ENCODE peak calls at places on chromosomes 3 and 15, in seven cellular contexts. E, A, Y, Q, R, O and F are unnamed samples.

GRCh38 chr3:12489832-12490231 is 5.6 kb downstream of the TSEN2 start:
- DNase-seq in E (no peak), A (no peak), Y (peak; percentile 69), Q (no peak), R (no peak), O (no peak), F (no peak)

GRCh38 chr3:150170843-150171513 is 200.3 kb upstream of the PFN2 start:
- DNase-seq in E (peak; percentile 19), A (no peak), Y (peak; percentile 28), Q (peak; percentile 65), R (no peak), O (no peak), F (no peak)

GRCh38 chr3:161038725-161039124 is 66.4 kb downstream of the B3GALNT1 start:
- DNase-seq in E (no peak), A (no peak), Y (peak; percentile 16), Q (no peak), R (no peak), O (no peak), F (no peak)

GRCh38 chr3:186361612-186362408 is at the start of gene DGKG:
- DNase-seq in E (peak; percentile 69), A (peak; percentile 73), Y (peak; percentile 9), Q (peak; percentile 82), R (no peak), O (peak; percentile 28), F (no peak)

GRCh38 chr3:196179380-196180308 is 31.6 kb downstream of the ZDHHC19 start:
- DNase-seq in E (no peak), A (no peak), Y (peak; percentile 68), Q (no peak), R (peak; percentile 98), O (peak; percentile 91), F (peak; percentile 60)

GRCh38 chr3:45978348-45978747 is 17.3 kb downstream of the FYCO1 start:
- DNase-seq in E (no peak), A (no peak), Y (no peak), Q (no peak), R (no peak), O (peak; percentile 53), F (no peak)

GRCh38 chr3:127158614-127159221 is 34.2 kb upstream of the PRR23E start:
- DNase-seq in E (no peak), A (no peak), Y (peak; percentile 38), Q (no peak), R (no peak), O (peak; percentile 2), F (no peak)

GRCh38 chr3:75101329-75102147 is 487.1 kb upstream of the CNTN3 start:
- DNase-seq in E (no peak), A (no peak), Y (no peak), Q (no peak), R (no peak), O (peak; percentile 59), F (no peak)

GRCh38 chr3:94046533-94046932 is 16.2 kb downstream of the DHFR2 start:
- DNase-seq in E (no peak), A (no peak), Y (no peak), Q (no peak), R (no peak), O (no peak), F (no peak)

GRCh38 chr3:69751118-69751517 is 11.9 kb downstream of the MITF start:
- DNase-seq in E (no peak), A (no peak), Y (no peak), Q (no peak), R (no peak), O (no peak), F (no peak)

GRCh38 chr3:134798681-134799311 is 3.7 kb downstream of the EPHB1 start:
- DNase-seq in E (no peak), A (no peak), Y (no peak), Q (no peak), R (peak; percentile 69), O (no peak), F (no peak)

GRCh38 chr3:26920579-26920978 is 298.0 kb downstream of the LRRC3B start:
- DNase-seq in E (no peak), A (no peak), Y (no peak), Q (no peak), R (no peak), O (no peak), F (no peak)

GRCh38 chr3:44065311-44065710 is 176.4 kb upstream of the TOPAZ1 start:
- DNase-seq in E (no peak), A (no peak), Y (peak; percentile 1), Q (no peak), R (no peak), O (peak; percentile 83), F (no peak)

GRCh38 chr3:189080745-189081144 is 91.0 kb upstream of the TPRG1 start:
- DNase-seq in E (no peak), A (no peak), Y (no peak), Q (no peak), R (no peak), O (no peak), F (no peak)

GRCh38 chr3:189084620-189085019 is 87.2 kb upstream of the TPRG1 start:
- DNase-seq in E (no peak), A (no peak), Y (peak; percentile 53), Q (no peak), R (no peak), O (no peak), F (no peak)

DNA sequence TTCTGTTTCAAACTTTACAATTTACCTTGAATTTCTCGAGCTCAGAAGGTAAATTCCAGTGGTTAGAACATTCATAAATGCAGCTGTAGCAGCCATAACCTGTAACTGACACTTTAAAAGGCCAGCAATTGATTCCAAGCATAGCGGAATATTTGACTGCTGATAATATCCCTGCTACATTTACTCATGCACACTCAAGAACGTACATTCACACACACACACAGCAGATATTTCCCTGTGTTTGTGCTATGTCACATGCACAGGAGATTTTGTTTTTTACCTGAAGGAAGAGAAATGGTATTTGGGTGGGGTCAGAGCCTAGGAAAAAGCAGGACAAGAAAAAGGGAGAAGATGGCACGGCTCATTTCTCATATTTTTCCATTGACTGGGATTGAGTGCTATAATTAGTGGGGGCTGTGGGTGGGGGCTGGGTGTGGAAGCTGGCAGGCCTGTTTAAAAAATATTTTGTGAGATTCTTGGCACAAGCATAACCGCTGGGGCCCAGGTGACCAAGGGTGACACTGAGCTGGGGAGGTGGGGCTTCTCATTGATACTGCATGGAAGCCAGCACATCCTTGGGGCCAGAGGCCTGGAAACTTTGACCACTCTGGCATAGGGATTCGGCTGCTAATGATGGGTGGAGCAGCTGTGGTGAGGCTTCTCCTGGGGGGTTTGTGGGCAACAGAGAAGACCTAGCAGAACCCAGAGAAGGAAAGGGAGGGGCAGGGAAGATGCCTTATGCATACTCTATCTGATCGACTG is 88.9 kb upstream of the TPRG1 start:
- DNase-seq in E (no peak), A (no peak), Y (no peak), Q (no peak), R (no peak), O (no peak), F (no peak)
- H3K4me3 ChIP-seq in E (no peak overlapping the region), A (no peak overlapping the region), Y (no peak overlapping the region), Q (no peak overlapping the region), R (no peak overlapping the region), O (no peak overlapping the region), F (no peak overlapping the region)

GRCh38 chr3:183202004-183202722 is 39.6 kb upstream of the LAMP3 start:
- DNase-seq in E (no peak), A (no peak), Y (no peak), Q (no peak), R (no peak), O (peak; percentile 33), F (no peak)
- H3K9me3 ChIP-seq in E (peaks cover 13% of the 10 kb centered on the region), A (no peaks in the 10 kb centered on the region), Y (no peaks in the 10 kb centered on the region), Q (no peaks in the 10 kb centered on the region), R (no peaks in the 10 kb centered on the region), O (no peaks in the 10 kb centered on the region), F (no peaks in the 10 kb centered on the region)

GRCh38 chr3:21487520-21487919 is 263.5 kb downstream of the ZNF385D start:
- DNase-seq in E (no peak), A (no peak), Y (no peak), Q (no peak), R (no peak), O (no peak), F (no peak)

GRCh38 chr3:21486381-21486935 is 264.6 kb downstream of the ZNF385D start:
- DNase-seq in E (no peak), A (no peak), Y (no peak), Q (no peak), R (no peak), O (no peak), F (no peak)

GRCh38 chr3:21484323-21485154 is 266.5 kb downstream of the ZNF385D start:
- DNase-seq in E (peak; percentile 18), A (peak; percentile 30), Y (peak; percentile 89), Q (no peak), R (peak; percentile 4), O (peak; percentile 50), F (no peak)
- TF ChIP-seq CTCF in E (peak; percentile 68), A (peak; percentile 19), Y (peak; percentile 89), Q (peak; percentile 16), R (peak; percentile 62), O (peak; percentile 88), F (no peak)

GRCh38 chr15:76217029-76217866 is 94.0 kb downstream of the ETFA start:
- DNase-seq in E (no peak), A (no peak), Y (peak; percentile 66), Q (no peak), R (no peak), O (peak; percentile 72), F (no peak)
- H3K4me3 ChIP-seq in E (no peak overlapping the region), A (no peak overlapping the region), Y (no peak overlapping the region), Q (no peak overlapping the region), R (no peak overlapping the region), O (no peak overlapping the region), F (no peak overlapping the region)

GRCh38 chr15:96974761-96975160 is 644.3 kb downstream of the NR2F2 start:
- DNase-seq in E (no peak), A (no peak), Y (no peak), Q (no peak), R (no peak), O (no peak), F (no peak)
- H3K9me3 ChIP-seq in E (no peaks in the 10 kb centered on the region), A (no peaks in the 10 kb centered on the region), Y (no peaks in the 10 kb centered on the region), Q (no peaks in the 10 kb centered on the region), R (no peaks in the 10 kb centered on the region), O (no peaks in the 10 kb centered on the region), F (no peaks in the 10 kb centered on the region)

DNA sequence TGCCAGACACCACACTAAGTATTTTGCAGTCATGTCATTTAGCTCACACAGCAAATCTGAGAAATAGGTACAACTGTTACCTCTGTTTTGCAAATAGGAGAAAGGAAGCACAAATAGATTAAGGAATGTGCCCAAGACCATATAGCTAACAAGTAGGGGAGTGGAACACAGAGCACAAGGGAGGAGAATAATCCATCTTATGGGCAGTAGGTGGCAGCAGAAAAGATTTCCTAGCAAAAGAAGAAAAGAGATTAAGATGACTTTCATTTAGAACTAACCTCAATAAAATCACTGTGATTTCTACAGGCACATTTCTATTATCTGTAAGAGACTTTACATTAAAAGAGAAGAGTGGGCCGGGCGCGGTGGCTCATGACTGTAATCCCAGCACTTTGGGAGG is 49.1 kb downstream of the NR1I2 start:
- DNase-seq in E (no peak), A (no peak), Y (peak; percentile 20), Q (no peak), R (no peak), O (no peak), F (no peak)
- TF ChIP-seq CTCF in E (no peak), A (no peak), Y (peak; percentile 29), Q (no peak), R (no peak), O (peak; percentile 26), F (no peak)